ENCODE peak calls at places on chromosomes 12 and 14, in four cellular contexts. One of them, this sample, is unnamed.

GRCh38 chr12:53219956-53220856 is 11.8 kb downstream of the RARG start:
- DNase-seq in stomach: peak; percentile 72
- DNase-seq in tibial nerve: peak; percentile 55
- DNase-seq in transverse colon: peak; percentile 77
- DNase-seq in this sample: no peak

GRCh38 chr12:46674818-46675217 is 151.0 kb downstream of the SLC38A4 start:
- DNase-seq in stomach: no peak
- DNase-seq in tibial nerve: no peak
- DNase-seq in transverse colon: no peak
- DNase-seq in this sample: no peak

GRCh38 chr14:50954811-50955372 is 10.6 kb upstream of the PYGL start:
- DNase-seq in stomach: no peak
- DNase-seq in tibial nerve: no peak
- DNase-seq in transverse colon: no peak
- DNase-seq in this sample: no peak

GRCh38 chr12:90855534-90855933 is 99.4 kb downstream of the CCER1 start:
- DNase-seq in stomach: no peak
- DNase-seq in tibial nerve: no peak
- DNase-seq in transverse colon: no peak
- DNase-seq in this sample: no peak

GRCh38 chr12:76964784-76965571 is 86.2 kb upstream of the CSRP2 start:
- DNase-seq in stomach: no peak
- DNase-seq in tibial nerve: no peak
- DNase-seq in transverse colon: no peak
- DNase-seq in this sample: no peak

GRCh38 chr12:30200864-30201263 is 417.1 kb upstream of the TMTC1 start:
- DNase-seq in stomach: peak; percentile 28
- DNase-seq in tibial nerve: no peak
- DNase-seq in transverse colon: no peak
- DNase-seq in this sample: no peak

GRCh38 chr12:40137252-40137651 is 31.4 kb upstream of the SLC2A13 start:
- DNase-seq in stomach: no peak
- DNase-seq in tibial nerve: no peak
- DNase-seq in transverse colon: no peak
- DNase-seq in this sample: no peak

GRCh38 chr12:62891805-62892549 is 43.0 kb downstream of the PPM1H start:
- DNase-seq in stomach: no peak
- DNase-seq in tibial nerve: no peak
- DNase-seq in transverse colon: no peak
- DNase-seq in this sample: no peak

GRCh38 chr12:40502322-40502721 is 189.9 kb upstream of the CNTN1 start:
- DNase-seq in stomach: no peak
- DNase-seq in tibial nerve: no peak
- DNase-seq in transverse colon: no peak
- DNase-seq in this sample: no peak

GRCh38 chr12:68675098-68675842 is 11.5 kb upstream of the NUP107 start:
- DNase-seq in stomach: peak; percentile 48
- DNase-seq in tibial nerve: peak; percentile 11
- DNase-seq in transverse colon: peak; percentile 64
- DNase-seq in this sample: no peak

GRCh38 chr12:124547626-124548025 is 19.8 kb downstream of the NCOR2 start:
- DNase-seq in stomach: no peak
- DNase-seq in tibial nerve: no peak
- DNase-seq in transverse colon: no peak
- DNase-seq in this sample: no peak

GRCh38 chr14:88823968-88824313 is 510 bp upstream of the TTC8 start:
- DNase-seq in stomach: no peak
- DNase-seq in tibial nerve: no peak
- DNase-seq in transverse colon: no peak
- DNase-seq in this sample: no peak

GRCh38 chr14:43207189-43207588 is 1299.9 kb downstream of the FSCB start:
- DNase-seq in stomach: no peak
- DNase-seq in tibial nerve: no peak
- DNase-seq in transverse colon: no peak
- DNase-seq in this sample: no peak

GRCh38 chr14:92407395-92407794 is 84.4 kb downstream of the SLC24A4 start:
- DNase-seq in stomach: no peak
- DNase-seq in tibial nerve: no peak
- DNase-seq in transverse colon: no peak
- DNase-seq in this sample: no peak

GRCh38 chr14:41609704-41610183 is 3.1 kb downstream of the LRFN5 start:
- DNase-seq in stomach: no peak
- DNase-seq in tibial nerve: peak; percentile 43
- DNase-seq in transverse colon: no peak
- DNase-seq in this sample: no peak

GRCh38 chr14:39232554-39233415 is 930 bp upstream of the MIA2 start:
- DNase-seq in stomach: no peak
- DNase-seq in tibial nerve: no peak
- DNase-seq in transverse colon: no peak
- DNase-seq in this sample: no peak

GRCh38 chr14:104702673-104703072 is 13.3 kb downstream of the INF2 start:
- DNase-seq in stomach: no peak
- DNase-seq in tibial nerve: no peak
- DNase-seq in transverse colon: no peak
- DNase-seq in this sample: no peak

GRCh38 chr14:95359974-95360826 is 40.5 kb upstream of the CLMN start:
- DNase-seq in stomach: peak; percentile 38
- DNase-seq in tibial nerve: no peak
- DNase-seq in transverse colon: no peak
- DNase-seq in this sample: peak; percentile 90

DNA sequence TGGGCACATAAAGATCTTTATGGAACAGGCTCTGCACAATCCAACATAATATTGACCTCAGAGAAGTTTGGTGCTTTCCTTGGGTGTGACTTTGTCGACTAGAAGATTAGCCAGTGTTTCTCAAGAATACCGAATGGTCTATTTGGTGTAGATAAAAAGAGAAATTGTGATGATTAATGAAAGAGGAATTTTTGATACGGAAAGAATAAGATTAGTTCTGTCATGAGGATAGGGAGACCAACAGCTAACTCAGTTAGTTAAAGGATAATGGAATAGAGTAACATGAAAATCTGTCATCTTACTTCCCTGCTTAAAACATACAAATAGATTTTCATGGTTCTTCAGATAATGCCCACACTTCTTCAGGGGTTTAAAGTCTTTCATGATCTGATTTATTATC is 24.2 kb downstream of the PTPRO start:
- DNase-seq in stomach: no peak
- DNase-seq in tibial nerve: no peak
- DNase-seq in transverse colon: no peak
- DNase-seq in this sample: no peak
- TF ChIP-seq EP300 in stomach: no peak
- TF ChIP-seq EP300 in tibial nerve: no peak
- TF ChIP-seq EP300 in transverse colon: no peak
- TF ChIP-seq EP300 in this sample: no peak

DNA sequence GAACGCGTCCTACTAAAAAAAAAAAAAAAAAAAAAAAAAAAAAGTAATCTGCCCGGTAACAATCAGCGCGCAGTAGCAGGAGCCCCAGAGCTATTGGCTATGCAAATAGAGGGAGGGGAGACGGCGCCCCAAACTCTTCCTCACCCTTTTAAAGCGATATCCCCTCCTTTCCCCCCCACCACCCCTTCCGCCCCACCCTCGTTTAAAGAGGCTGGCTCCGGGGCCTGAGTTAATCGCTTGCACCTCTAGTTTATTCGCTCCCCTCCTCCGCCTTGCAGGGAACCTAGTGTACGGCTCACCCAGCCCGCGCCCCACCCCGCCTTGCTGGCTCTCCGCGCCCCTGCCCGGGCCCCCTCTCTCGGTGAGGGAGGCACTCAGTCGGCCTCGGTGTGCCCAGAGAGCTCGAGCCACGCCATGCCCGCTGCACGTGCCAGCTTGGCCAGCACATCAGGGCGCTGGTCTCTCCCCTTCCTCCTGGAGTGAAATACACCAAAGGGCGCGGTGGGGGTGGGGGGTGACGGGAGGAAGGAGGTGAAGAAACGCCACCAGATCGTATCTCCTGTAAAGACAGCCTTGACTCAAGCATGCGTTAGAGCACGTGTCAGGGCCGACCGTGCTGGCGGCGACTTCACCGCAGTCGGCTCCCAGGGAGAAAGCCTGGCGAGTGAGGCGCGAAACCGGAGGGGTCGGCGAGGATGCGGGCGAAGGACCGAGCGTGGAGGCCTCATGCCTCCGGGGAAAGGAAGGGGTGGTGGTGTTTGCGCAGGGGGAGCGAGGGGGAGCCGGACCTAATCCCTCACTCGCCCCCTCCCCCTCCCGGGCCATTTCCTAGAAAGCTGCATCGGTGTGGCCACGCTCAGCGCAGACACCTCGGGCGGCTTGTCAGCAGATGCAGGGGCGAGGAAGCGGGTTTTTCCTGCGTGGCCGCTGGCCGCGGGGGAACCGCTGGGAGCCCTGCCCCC is 1.3 kb upstream of the CCND2 start:
- DNase-seq in stomach: peak; percentile 63
- DNase-seq in tibial nerve: peak; percentile 69
- DNase-seq in transverse colon: peak; percentile 88
- DNase-seq in this sample: peak; percentile 95
- TF ChIP-seq EP300 in stomach: no peak
- TF ChIP-seq EP300 in tibial nerve: peak; percentile 36
- TF ChIP-seq EP300 in transverse colon: no peak
- TF ChIP-seq EP300 in this sample: no peak

GRCh38 chr12:92210062-92210461 is 64.4 kb upstream of the BTG1 start:
- DNase-seq in stomach: no peak
- DNase-seq in tibial nerve: no peak
- DNase-seq in transverse colon: no peak
- DNase-seq in this sample: no peak

GRCh38 chr12:92206596-92206995 is 61.0 kb upstream of the BTG1 start:
- DNase-seq in stomach: no peak
- DNase-seq in tibial nerve: no peak
- DNase-seq in transverse colon: no peak
- DNase-seq in this sample: no peak

GRCh38 chr12:92208613-92209121 is 63.0 kb upstream of the BTG1 start:
- DNase-seq in stomach: no peak
- DNase-seq in tibial nerve: peak; percentile 12
- DNase-seq in transverse colon: no peak
- DNase-seq in this sample: no peak
- TF ChIP-seq EP300 in stomach: no peak
- TF ChIP-seq EP300 in tibial nerve: peak; percentile 63
- TF ChIP-seq EP300 in transverse colon: no peak
- TF ChIP-seq EP300 in this sample: no peak

GRCh38 chr14:62689741-62690140 is 355.5 kb downstream of the KCNH5 start:
- DNase-seq in stomach: no peak
- DNase-seq in tibial nerve: no peak
- DNase-seq in transverse colon: no peak
- DNase-seq in this sample: no peak

GRCh38 chr14:62687818-62688217 is 357.4 kb downstream of the KCNH5 start:
- DNase-seq in stomach: no peak
- DNase-seq in tibial nerve: no peak
- DNase-seq in transverse colon: no peak
- DNase-seq in this sample: no peak

GRCh38 chr14:62694075-62694474 is 351.2 kb downstream of the KCNH5 start:
- DNase-seq in stomach: no peak
- DNase-seq in tibial nerve: no peak
- DNase-seq in transverse colon: no peak
- DNase-seq in this sample: no peak

GRCh38 chr14:62692490-62693106 is 352.7 kb downstream of the KCNH5 start:
- DNase-seq in stomach: no peak
- DNase-seq in tibial nerve: no peak
- DNase-seq in transverse colon: no peak
- DNase-seq in this sample: no peak

DNA sequence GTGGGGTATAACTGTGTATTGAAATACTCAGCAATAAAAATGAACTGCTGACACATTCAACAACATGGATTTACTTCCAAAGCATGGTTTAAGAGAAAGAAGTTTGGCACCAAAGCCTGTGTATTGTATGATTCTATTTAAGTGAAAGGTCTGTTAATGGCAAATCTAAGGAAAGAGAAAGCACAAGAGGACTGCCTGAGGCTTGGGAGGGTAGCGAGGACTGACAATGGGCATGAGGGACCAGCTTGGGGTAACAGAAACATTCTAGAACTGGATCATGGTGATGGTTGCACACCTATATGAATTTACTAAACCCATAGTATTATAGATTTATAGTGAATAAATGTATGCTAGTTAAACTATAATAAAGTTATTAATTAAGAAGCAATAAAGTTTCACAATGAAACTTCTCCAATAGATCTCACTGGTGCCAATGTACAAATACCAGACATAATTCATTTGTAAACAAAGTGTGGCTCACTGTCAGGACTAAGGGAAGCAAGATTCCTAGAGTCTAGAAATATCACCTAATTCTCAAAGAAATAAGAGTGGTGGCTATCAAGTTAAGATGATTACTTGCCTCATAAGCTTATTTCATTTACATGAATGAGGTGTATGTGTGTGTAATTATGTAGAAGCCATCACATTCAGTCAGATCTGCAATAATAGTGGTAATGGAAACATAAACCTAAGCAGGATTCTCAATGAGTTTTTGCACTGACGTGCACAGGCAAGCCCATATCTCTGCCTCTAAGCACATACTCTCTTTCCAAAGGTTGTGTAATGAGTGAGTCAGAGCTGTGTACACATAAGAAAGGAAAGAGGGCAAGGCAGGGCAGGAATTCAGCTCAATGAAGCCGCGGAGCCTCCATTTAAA is 353.4 kb downstream of the KCNH5 start:
- DNase-seq in stomach: peak; percentile 60
- DNase-seq in tibial nerve: no peak
- DNase-seq in transverse colon: no peak
- DNase-seq in this sample: no peak
- TF ChIP-seq EP300 in stomach: no peak
- TF ChIP-seq EP300 in tibial nerve: peak; percentile 23
- TF ChIP-seq EP300 in transverse colon: no peak
- TF ChIP-seq EP300 in this sample: no peak

GRCh38 chr12:118120579-118121363 is 15.2 kb upstream of the PEBP1 start:
- DNase-seq in stomach: peak; percentile 84
- DNase-seq in tibial nerve: peak; percentile 84
- DNase-seq in transverse colon: peak; percentile 85
- DNase-seq in this sample: peak; percentile 93
- TF ChIP-seq EP300 in stomach: no peak
- TF ChIP-seq EP300 in tibial nerve: no peak
- TF ChIP-seq EP300 in transverse colon: no peak
- TF ChIP-seq EP300 in this sample: no peak

GRCh38 chr14:90956273-90956672 is 104.2 kb downstream of the RPS6KA5 start:
- DNase-seq in stomach: no peak
- DNase-seq in tibial nerve: no peak
- DNase-seq in transverse colon: no peak
- DNase-seq in this sample: no peak
- TF ChIP-seq EP300 in stomach: no peak
- TF ChIP-seq EP300 in tibial nerve: no peak
- TF ChIP-seq EP300 in transverse colon: no peak
- TF ChIP-seq EP300 in this sample: no peak

DNA sequence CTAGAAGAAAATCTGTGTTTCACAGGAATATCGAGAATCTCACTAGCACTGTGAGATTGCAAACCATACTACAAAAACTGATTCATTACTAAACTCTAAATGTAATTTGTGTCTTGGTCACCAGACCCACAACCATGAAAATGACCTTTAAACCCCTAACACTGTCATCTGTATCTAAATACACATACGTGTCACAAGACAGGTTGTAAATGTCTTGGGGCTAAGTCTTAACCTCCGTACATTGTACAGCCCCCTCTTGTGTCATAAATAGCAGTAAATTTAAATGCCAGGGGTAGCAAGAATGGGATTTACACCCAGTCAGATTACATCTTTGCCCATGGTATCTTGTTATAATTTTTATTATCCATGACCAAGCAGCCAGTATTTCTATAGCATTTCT is 117.3 kb downstream of the GPR135 start:
- DNase-seq in stomach: no peak
- DNase-seq in tibial nerve: no peak
- DNase-seq in transverse colon: no peak
- DNase-seq in this sample: no peak
- TF ChIP-seq EP300 in stomach: no peak
- TF ChIP-seq EP300 in tibial nerve: no peak
- TF ChIP-seq EP300 in transverse colon: no peak
- TF ChIP-seq EP300 in this sample: no peak

This sample was measured in esophagus muscularis mucosa.